ENCODE peak calls at places on chromosomes 4 and X, in five cellular contexts. Q is upper lobe of left lung, D is gastrocnemius medialis, S is HCT116, T is heart left ventricle. R is an unnamed sample.

GRCh38 chrX:38878674-38879375 is 77.6 kb downstream of the MID1IP1 start:
- ATAC-seq in S (no peak), T (no peak), D (no peak), Q (no peak), R (no peak)

GRCh38 chr4:88791274-88791673 is 93.6 kb upstream of the NAP1L5 start:
- ATAC-seq in D (peak; percentile 75), T (no peak), S (no peak), Q (no peak), R (no peak)

GRCh38 chr4:80461412-80461811 is 125.9 kb downstream of the CFAP299 start:
- ATAC-seq in S (no peak), D (no peak), T (no peak), Q (no peak), R (no peak)

GRCh38 chr4:15552557-15553362 is 83.1 kb downstream of the CC2D2A start:
- ATAC-seq in Q (no peak), D (no peak), S (no peak), T (no peak), R (no peak)

GRCh38 chrX:3697701-3698279 is 15.7 kb downstream of the PRKX start:
- ATAC-seq in D (peak; percentile 77), S (no peak), T (peak; percentile 85), Q (no peak), R (peak; percentile 68)

GRCh38 chr4:89289312-89289711 is 18.3 kb downstream of the GPRIN3 start:
- ATAC-seq in T (no peak), S (no peak), D (no peak), Q (no peak), R (no peak)

GRCh38 chr4:69799337-69799736 is 38.9 kb upstream of the SULT1B1 start:
- ATAC-seq in S (no peak), T (no peak), D (no peak), Q (no peak), R (no peak)

GRCh38 chr4:1209821-1210220 is 37.4 kb upstream of the SPON2 start:
- ATAC-seq in T (peak; percentile 88), D (peak; percentile 35), S (no peak), Q (peak; percentile 92), R (peak; percentile 89)

GRCh38 chr4:123443401-123444297 is 47.1 kb downstream of the SPRY1 start:
- ATAC-seq in S (no peak), D (no peak), T (peak; percentile 41), Q (peak; percentile 72), R (no peak)

GRCh38 chrX:41561045-41561444 is 113.9 kb downstream of the NYX start:
- ATAC-seq in T (peak; percentile 87), S (no peak), D (peak; percentile 61), Q (peak; percentile 75), R (no peak)

GRCh38 chrX:10245901-10246696 is 89.3 kb downstream of the CLCN4 start:
- ATAC-seq in D (no peak), S (no peak), Q (no peak), T (peak; percentile 71), R (no peak)
- H3K27me3 ChIP-seq in D (no peaks in the 10 kb centered on the region), S (no peaks in the 10 kb centered on the region), Q (no peaks in the 10 kb centered on the region), T (no peaks in the 10 kb centered on the region), R (no peaks in the 10 kb centered on the region)

GRCh38 chr4:3074078-3074845 is at the start of the genes HTT and HTT-AS:
- ATAC-seq in D (peak; percentile 87), Q (peak; percentile 95), T (peak; percentile 94), S (peak; percentile 93), R (peak; percentile 95)

GRCh38 chr4:3073158-3074077 is 920 bp downstream of the HTT-AS start:
- ATAC-seq in T (no peak), S (peak; percentile 59), Q (no peak), D (peak; percentile 2), R (peak; percentile 59)

GRCh38 chr4:3077796-3078195 is 3.3 kb downstream of the HTT start:
- ATAC-seq in T (no peak), D (no peak), Q (no peak), S (no peak), R (no peak)

GRCh38 chr4:3074846-3075651 is 568 bp downstream of the HTT start:
- ATAC-seq in S (peak; percentile 26), Q (peak; percentile 50), T (no peak), D (peak; percentile 13), R (peak; percentile 2)

DNA sequence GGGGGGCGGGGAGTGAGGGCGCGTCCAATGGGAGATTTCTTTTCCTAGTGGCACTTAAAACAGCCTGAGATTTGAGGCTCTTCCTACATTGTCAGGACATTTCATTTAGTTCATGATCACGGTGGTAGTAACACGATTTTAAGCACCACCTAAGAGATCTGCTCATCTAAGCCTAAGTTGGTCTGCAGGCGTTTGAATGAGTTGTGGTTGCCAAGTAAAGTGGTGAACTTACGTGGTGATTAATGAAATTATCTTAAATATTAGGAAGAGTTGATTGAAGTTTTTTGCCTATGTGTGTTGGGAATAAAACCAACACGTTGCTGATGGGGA is 1.1 kb downstream of the HTT start:
- ATAC-seq in T (no peak), Q (no peak), D (no peak), S (no peak), R (no peak)
- TF ChIP-seq POLR2A in T (no peak), Q (no peak), D (no peak), S (no peak), R (no peak)

DNA sequence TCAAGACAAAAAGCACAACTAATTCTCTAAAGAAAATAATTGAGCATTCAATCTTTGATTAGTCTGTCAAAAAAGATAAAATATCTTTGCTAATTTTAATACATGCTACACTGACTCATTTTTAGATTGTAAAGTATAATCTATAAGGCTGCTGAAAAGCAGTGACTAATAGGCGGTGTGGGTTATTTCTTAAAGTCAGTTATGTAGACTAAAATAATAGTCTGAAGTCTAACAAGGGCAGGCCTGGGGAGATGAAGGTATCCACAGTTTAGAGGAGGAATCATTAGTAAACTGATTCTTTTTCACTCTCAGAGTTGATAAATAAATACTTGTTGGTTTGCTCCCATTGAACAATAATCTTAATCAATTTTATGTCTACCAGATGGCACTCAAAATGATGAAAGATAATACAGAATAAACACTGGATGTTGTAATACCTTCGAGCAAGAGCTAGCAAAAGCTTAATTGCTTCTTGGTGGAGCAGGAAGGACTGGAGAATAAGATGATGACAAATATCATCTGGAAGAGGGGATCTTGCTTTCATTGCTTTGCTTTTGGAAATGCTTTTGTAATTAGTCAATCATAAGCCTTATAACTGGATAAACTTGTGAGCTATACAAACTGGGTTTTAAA is 61.6 kb downstream of the TMEM150C start:
- ATAC-seq in Q (no peak), S (no peak), T (no peak), D (no peak), R (no peak)
- H3K4me3 ChIP-seq in Q (no peak overlapping the region), S (no peak overlapping the region), T (no peak overlapping the region), D (no peak overlapping the region), R (no peak overlapping the region)

GRCh38 chr4:129220254-129220653 is 124.3 kb downstream of the C4orf33 start:
- ATAC-seq in Q (no peak), T (no peak), D (no peak), S (no peak), R (no peak)

GRCh38 chr4:129218897-129219296 is 122.9 kb downstream of the C4orf33 start:
- ATAC-seq in D (no peak), T (no peak), Q (no peak), S (no peak), R (no peak)

GRCh38 chr4:129213692-129214091 is 117.7 kb downstream of the C4orf33 start:
- ATAC-seq in Q (no peak), T (peak; percentile 90), D (no peak), S (no peak), R (no peak)

GRCh38 chr4:129223955-129224354 is 128.0 kb downstream of the C4orf33 start:
- ATAC-seq in T (no peak), S (no peak), D (no peak), Q (no peak), R (no peak)

GRCh38 chr4:129218355-129218754 is 122.4 kb downstream of the C4orf33 start:
- ATAC-seq in D (no peak), Q (no peak), S (peak; percentile 38), T (peak; percentile 71), R (no peak)
- H3K27me3 ChIP-seq in D (no peaks in the 10 kb centered on the region), Q (no peaks in the 10 kb centered on the region), S (no peaks in the 10 kb centered on the region), T (no peaks in the 10 kb centered on the region), R (no peaks in the 10 kb centered on the region)